ENCODE peak calls at places on chromosomes 16 and 17, in nine cellular contexts. S, O, D, G, Y, Z, W, V and Q are unnamed samples.

GRCh38 chr17:38578229-38578628 is 27.5 kb downstream of the SRCIN1 start:
- DNase-seq in S (no peak), O (no peak), Y (no peak), W (no peak), D (no peak), Z (no peak), G (no peak), V (no peak), Q (no peak)

GRCh38 chr16:75380870-75381269 is 52.4 kb downstream of the CFDP1 start:
- DNase-seq in O (no peak), G (no peak), D (peak), Y (no peak), Z (no peak), W (no peak), S (no peak), V (no peak), Q (no peak)

GRCh38 chr17:64148017-64148631 is 18.2 kb upstream of the ERN1 start:
- DNase-seq in W (no peak), G (no peak), O (peak), D (no peak), S (no peak), Z (no peak), Y (no peak), V (peak), Q (no peak)

GRCh38 chr17:3935140-3935542 is 18.9 kb upstream of the P2RX1 start:
- DNase-seq in G (no peak), Y (peak), V (peak), Z (no peak), D (no peak), O (no peak), W (no peak), S (peak), Q (peak)

GRCh38 chr17:36463916-36464764 is 22.3 kb upstream of the ZNHIT3 start:
- DNase-seq in W (no peak), Z (peak), O (no peak), D (peak), Y (no peak), G (peak), S (no peak), V (peak), Q (no peak)

GRCh38 chr17:5922476-5922875 is 147.7 kb upstream of the WSCD1 start:
- DNase-seq in O (no peak), V (no peak), S (no peak), D (no peak), Y (no peak), G (no peak), Z (no peak), W (no peak), Q (no peak)

GRCh38 chr17:42819939-42820535 is 4.0 kb downstream of the BECN1 start:
- DNase-seq in O (no peak), V (peak), D (peak), G (peak), Y (peak), Z (no peak), S (peak), W (peak), Q (peak)

GRCh38 chr16:73771676-73772075 is 524.9 kb upstream of the PSMD7 start:
- DNase-seq in V (no peak), W (no peak), D (peak), G (no peak), Z (no peak), Y (no peak), S (no peak), O (no peak), Q (no peak)

GRCh38 chr17:77382966-77383612 is 242.3 kb downstream of the SEC14L1 start:
- DNase-seq in W (no peak), Y (no peak), Z (no peak), V (no peak), O (no peak), D (peak), S (no peak), G (no peak), Q (no peak)

GRCh38 chr17:19738073-19738449 is 10.0 kb downstream of the ALDH3A1 start:
- DNase-seq in W (no peak), O (no peak), S (no peak), Y (no peak), Z (no peak), V (no peak), D (no peak), G (no peak), Q (no peak)

GRCh38 chr16:25912321-25912720 is 220.6 kb downstream of the HS3ST4 start:
- DNase-seq in S (no peak), W (no peak), G (no peak), V (no peak), O (no peak), Z (no peak), D (no peak), Y (no peak), Q (no peak)

GRCh38 chr16:50611332-50611934 is 63.2 kb downstream of the NKD1 start:
- DNase-seq in D (no peak), O (no peak), V (peak), Z (no peak), W (no peak), Y (no peak), S (no peak), G (no peak), Q (peak)

GRCh38 chr16:48499822-48500440 is 110.0 kb downstream of the N4BP1 start:
- DNase-seq in G (no peak), Y (peak), W (no peak), V (peak), O (peak), S (peak), Z (peak), D (peak), Q (no peak)

GRCh38 chr17:1462164-1463112 is 6.4 kb upstream of the CRK start:
- DNase-seq in Y (no peak), S (no peak), Z (no peak), V (peak), O (no peak), G (no peak), W (no peak), D (no peak), Q (no peak)

GRCh38 chr17:48173191-48173590 is 65.6 kb downstream of the SNX11 start:
- DNase-seq in D (no peak), W (no peak), Y (no peak), V (no peak), O (no peak), S (no peak), Z (no peak), G (no peak), Q (no peak)

GRCh38 chr17:76107507-76107906 is 3.9 kb upstream of the EXOC7 start:
- DNase-seq in V (no peak), S (peak), D (no peak), G (no peak), Z (no peak), W (no peak), Y (no peak), O (no peak), Q (peak)

GRCh38 chr17:66351053-66351452 is 48.6 kb downstream of the PRKCA start:
- DNase-seq in O (no peak), Y (no peak), S (no peak), W (no peak), D (no peak), G (no peak), V (peak), Z (no peak), Q (no peak)

GRCh38 chr16:4771646-4772045 is 4.7 kb upstream of the ZNF500 start:
- DNase-seq in S (no peak), G (no peak), V (no peak), Y (no peak), Z (no peak), D (no peak), W (no peak), O (no peak), Q (no peak)

GRCh38 chr17:60554377-60554788 is 28.3 kb upstream of the APPBP2 start:
- DNase-seq in W (no peak), Z (peak), G (no peak), Y (no peak), D (peak), S (no peak), O (no peak), V (peak), Q (no peak)